ENCODE peak calls at places on chromosomes 4 and X, in seven cellular contexts. M is A549, X is colonic mucosa, U is A673, G is left ventricle myocardium inferior, V is endodermal cell, O is cardiac fibroblast. R is an unnamed sample.
A peak's percentile ranks its signal among the peaks of the same experiment; 100 is the strongest.

GRCh38 chr4:102641796-102642195 is 119.0 kb downstream of the MANBA start:
- DNase-seq in G (no peak), O (no peak), M (no peak), V (no peak), U (no peak), X (no peak), R (no peak)

GRCh38 chr4:151015458-151016344 is 617 bp upstream of the LRBA start:
- DNase-seq in M (peak; percentile 70), G (peak; percentile 66), X (peak; percentile 85), U (peak; percentile 92), O (peak; percentile 48), V (peak; percentile 96), R (no peak)

GRCh38 chrX:130014356-130014755 is 31.9 kb downstream of the BCORL1 start:
- DNase-seq in G (no peak), M (no peak), O (no peak), U (no peak), V (no peak), X (no peak), R (no peak)

GRCh38 chrX:110418857-110419249 is 60.2 kb downstream of the RTL9 start:
- DNase-seq in M (no peak), G (no peak), X (no peak), O (peak; percentile 32), V (no peak), U (peak; percentile 48), R (no peak)

GRCh38 chr4:13917010-13917409 is 289.5 kb upstream of the BOD1L1 start:
- DNase-seq in V (no peak), U (no peak), M (no peak), X (no peak), G (no peak), O (peak; percentile 88), R (no peak)

GRCh38 chr4:24876431-24876830 is 36.4 kb downstream of the CCDC149 start:
- DNase-seq in M (no peak), G (no peak), V (no peak), O (no peak), X (no peak), U (no peak), R (no peak)

GRCh38 chrX:63664083-63664482 is 120.9 kb downstream of the ARHGEF9 start:
- DNase-seq in O (peak; percentile 41), G (no peak), X (no peak), M (no peak), V (no peak), U (no peak), R (no peak)

GRCh38 chrX:16722481-16722880 is 3.1 kb downstream of the SYAP1 start:
- DNase-seq in G (no peak), M (no peak), V (no peak), X (no peak), O (no peak), U (no peak), R (no peak)

GRCh38 chr4:2220016-2220620 is 21.8 kb downstream of the HAUS3 start:
- DNase-seq in X (peak; percentile 75), G (peak; percentile 59), O (peak; percentile 72), V (peak; percentile 94), M (peak; percentile 56), U (peak; percentile 75), R (no peak)

GRCh38 chrX:9072281-9072680 is 38.4 kb upstream of the FAM9B start:
- DNase-seq in G (no peak), X (no peak), U (no peak), V (no peak), O (peak; percentile 5), M (no peak), R (no peak)

GRCh38 chr4:113826431-113826830 is 64.9 kb upstream of the CAMK2D start:
- DNase-seq in X (no peak), U (no peak), O (peak; percentile 9), M (no peak), V (no peak), G (no peak), R (no peak)

GRCh38 chr4:107248571-107248970 is 212.5 kb upstream of the DKK2 start:
- DNase-seq in G (no peak), M (no peak), X (no peak), V (no peak), U (no peak), O (peak; percentile 9), R (no peak)

GRCh38 chr4:112532267-112532666 is 16.3 kb upstream of the NEUROG2 start:
- DNase-seq in V (no peak), O (peak; percentile 48), M (no peak), G (no peak), X (no peak), U (no peak), R (no peak)

GRCh38 chrX:112834016-112834855 is 6.4 kb downstream of the AMOT start:
- DNase-seq in O (peak; percentile 2), G (no peak), U (peak; percentile 60), V (no peak), X (no peak), M (no peak), R (no peak)

GRCh38 chr4:23290656-23291055 is 597.9 kb downstream of the GBA3 start:
- DNase-seq in V (no peak), M (peak; percentile 51), U (no peak), X (no peak), O (peak; percentile 10), G (no peak), R (no peak)

GRCh38 chrX:24025741-24026402 is 1.1 kb downstream of the KLHL15 start:
- DNase-seq in O (peak; percentile 81), X (peak; percentile 25), U (no peak), V (no peak), G (no peak), M (peak; percentile 82), R (no peak)

GRCh38 chrX:45623266-45623665 is 422.6 kb upstream of the DIPK2B start:
- DNase-seq in O (peak; percentile 84), U (peak; percentile 17), M (peak; percentile 26), V (no peak), G (no peak), X (no peak), R (peak; percentile 67)

GRCh38 chrX:77900688-77901087 is 1.4 kb downstream of the COX7B start:
- DNase-seq in U (no peak), M (no peak), X (no peak), G (no peak), V (no peak), O (peak; percentile 35), R (no peak)
- H3K4me3 ChIP-seq in U (peak overlapping the region; percentile 55), M (peak overlapping the region; percentile 85), X (peak overlapping the region; percentile 48), G (peak overlapping the region; percentile 74), V (peak overlapping the region; percentile 99), O (peak overlapping the region; percentile 55), R (peak overlapping the region; percentile 69)

DNA sequence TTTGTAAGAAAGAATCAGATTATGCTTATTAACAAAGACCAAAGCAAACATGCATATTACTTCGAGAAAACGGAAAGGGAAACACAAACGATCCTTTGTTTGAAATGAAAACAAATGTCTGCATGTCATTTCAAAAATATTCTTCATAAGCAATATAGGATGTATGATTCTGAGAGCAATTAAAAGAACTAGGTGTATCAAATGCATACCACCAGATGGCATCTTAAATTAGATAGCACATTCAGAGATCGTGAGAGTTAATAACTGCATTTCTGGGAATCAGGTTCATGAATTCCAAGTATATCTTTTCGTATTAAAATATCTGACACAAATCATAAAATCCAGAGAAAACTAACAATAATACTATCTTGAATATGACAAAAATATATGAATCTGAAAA is 159.5 kb downstream of the PPP3CA start:
- DNase-seq in O (peak; percentile 48), G (no peak), V (no peak), M (peak; percentile 20), X (no peak), U (no peak), R (no peak)
- TF ChIP-seq CTCF in O (peak; percentile 29), G (peak; percentile 47), V (peak; percentile 38), M (peak; percentile 45), X (no peak), U (peak; percentile 56), R (peak; percentile 29)

GRCh38 chrX:21374163-21374993 is at the start of gene CNKSR2:
- DNase-seq in U (peak; percentile 39), X (no peak), O (peak; percentile 23), M (peak; percentile 78), G (peak; percentile 19), V (peak; percentile 93), R (no peak)
- H3K4me3 ChIP-seq in U (peak within 1 kb of the TSS; percentile 35), X (peak within 1 kb of the TSS; percentile 35), O (peak within 1 kb of the TSS; percentile 47), M (peak within 1 kb of the TSS; percentile 89), G (peak within 1 kb of the TSS; percentile 66), V (peak within 1 kb of the TSS; percentile 79), R (peak within 1 kb of the TSS; percentile 72)

GRCh38 chrX:69085826-69086225 is 79.4 kb downstream of the PJA1 start:
- DNase-seq in O (no peak), V (no peak), M (no peak), X (no peak), U (no peak), G (no peak), R (no peak)
- TF ChIP-seq CTCF in O (no peak), V (peak; percentile 49), M (no peak), X (no peak), U (no peak), G (no peak), R (no peak)

GRCh38 chr4:22170353-22170752 is 221.8 kb upstream of the KCNIP4 start:
- DNase-seq in U (no peak), M (no peak), O (peak; percentile 68), X (no peak), G (no peak), V (no peak), R (no peak)

GRCh38 chr4:22162454-22162853 is 213.9 kb upstream of the KCNIP4 start:
- DNase-seq in O (no peak), G (no peak), M (no peak), U (no peak), X (no peak), V (no peak), R (no peak)

DNA sequence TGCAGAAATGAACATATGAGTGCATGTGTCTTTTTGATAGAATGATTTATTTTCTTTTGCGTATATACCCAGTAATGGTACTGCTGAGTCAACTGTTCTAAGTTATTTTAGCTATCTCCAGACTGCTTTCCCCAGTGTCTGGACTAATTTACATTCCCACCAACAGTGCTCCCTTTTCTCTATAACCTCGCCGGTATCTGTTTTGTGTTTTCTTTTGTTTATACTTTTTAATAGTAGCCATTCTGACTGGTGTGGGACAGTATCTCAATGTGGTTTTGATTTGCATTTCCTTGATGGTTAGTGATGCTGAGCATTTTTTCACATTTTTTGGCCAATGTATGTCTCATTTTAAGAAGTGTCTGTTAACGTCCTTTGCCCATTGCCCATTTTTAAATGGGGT is 218.6 kb upstream of the KCNIP4 start:
- DNase-seq in O (no peak), M (no peak), V (no peak), G (no peak), X (no peak), U (no peak), R (no peak)
- H3K4me3 ChIP-seq in O (no peak overlapping the region), M (no peak overlapping the region), V (no peak overlapping the region), G (no peak overlapping the region), X (no peak overlapping the region), U (no peak overlapping the region), R (no peak overlapping the region)